ENCODE peak calls at places on chromosomes 2 and 18, in six cellular contexts. X is type B pancreatic cell, L is endothelial cell, U is GM20000, E is WTC11, F is HTR-8/SVneo. I is an unnamed sample.

GRCh38 chr18:54388203-54389142 is 30.8 kb downstream of the C18orf54 start:
- DNase-seq in U (peak; percentile 18), L (no peak), E (peak; percentile 53), X (no peak), F (peak; percentile 41), I (peak; percentile 44)

GRCh38 chr2:60554649-60555065 is 1.2 kb upstream of the BCL11A start:
- DNase-seq in F (no peak), U (no peak), X (no peak), L (peak; percentile 49), E (peak; percentile 46), I (no peak)

GRCh38 chr2:124959582-124959981 is 934.5 kb downstream of the CNTNAP5 start:
- DNase-seq in E (no peak), X (no peak), U (no peak), L (no peak), F (no peak), I (no peak)

GRCh38 chr18:45774065-45774521 is 50.1 kb downstream of the SLC14A1 start:
- DNase-seq in E (no peak), L (no peak), X (no peak), U (no peak), F (no peak), I (no peak)

GRCh38 chr18:3585656-3586509 is 135.9 kb downstream of the TGIF1 start:
- DNase-seq in L (peak; percentile 85), U (peak; percentile 57), X (no peak), F (no peak), E (peak; percentile 90), I (no peak)

GRCh38 chr2:102235491-102235890 is 48.7 kb downstream of the IL1RL2 start:
- DNase-seq in F (peak; percentile 41), X (no peak), E (peak; percentile 51), L (peak; percentile 31), U (no peak), I (no peak)

GRCh38 chr18:48402953-48403352 is 6.2 kb downstream of the ZBTB7C start:
- DNase-seq in L (no peak), U (no peak), E (no peak), F (no peak), X (no peak), I (no peak)

GRCh38 chr2:146853741-146854444 is 990.9 kb upstream of the ACVR2A start:
- DNase-seq in E (no peak), F (peak; percentile 11), L (no peak), U (no peak), X (no peak), I (no peak)

GRCh38 chr18:45782662-45783061 is 42.8 kb upstream of the SIGLEC15 start:
- DNase-seq in X (no peak), F (no peak), U (no peak), L (no peak), E (no peak), I (no peak)